ENCODE peak calls at places on chromosomes 11 and 22, in ten cellular contexts. One of them, this sample, is unnamed.

GRCh38 chr11:11500744-11501487 is 120.9 kb downstream of the GALNT18 start:
- DNase-seq in Calu3: peak; percentile 1
- DNase-seq in nephron progenitor cell: no peak
- DNase-seq in PC-3: no peak
- DNase-seq in WERI-Rb-1: no peak
- DNase-seq in fibroblast of pulmonary artery: no peak
- DNase-seq in glutamatergic neuron: no peak
- DNase-seq in AG10803: no peak
- DNase-seq in sigmoid colon: no peak
- DNase-seq in WTC11: peak; percentile 60
- DNase-seq in this sample: no peak

GRCh38 chr11:73333173-73333572 is 25.1 kb downstream of the ARHGEF17 start:
- DNase-seq in sigmoid colon: no peak
- DNase-seq in WERI-Rb-1: no peak
- DNase-seq in glutamatergic neuron: no peak
- DNase-seq in AG10803: no peak
- DNase-seq in fibroblast of pulmonary artery: no peak
- DNase-seq in nephron progenitor cell: no peak
- DNase-seq in WTC11: no peak
- DNase-seq in PC-3: no peak
- DNase-seq in Calu3: no peak
- DNase-seq in this sample: no peak

GRCh38 chr11:12279672-12280108 is 97.7 kb upstream of the PARVA start:
- DNase-seq in nephron progenitor cell: no peak
- DNase-seq in Calu3: no peak
- DNase-seq in PC-3: no peak
- DNase-seq in glutamatergic neuron: no peak
- DNase-seq in WERI-Rb-1: no peak
- DNase-seq in AG10803: no peak
- DNase-seq in fibroblast of pulmonary artery: no peak
- DNase-seq in WTC11: no peak
- DNase-seq in sigmoid colon: no peak
- DNase-seq in this sample: no peak

GRCh38 chr11:44611687-44612437 is 46.4 kb downstream of the CD82 start:
- DNase-seq in glutamatergic neuron: no peak
- DNase-seq in fibroblast of pulmonary artery: no peak
- DNase-seq in WERI-Rb-1: no peak
- DNase-seq in sigmoid colon: no peak
- DNase-seq in AG10803: no peak
- DNase-seq in nephron progenitor cell: no peak
- DNase-seq in PC-3: no peak
- DNase-seq in WTC11: no peak
- DNase-seq in Calu3: no peak
- DNase-seq in this sample: no peak

GRCh38 chr11:102495161-102496042 is 35.1 kb downstream of the MMP7 start:
- DNase-seq in PC-3: peak; percentile 95
- DNase-seq in WERI-Rb-1: peak; percentile 27
- DNase-seq in AG10803: peak; percentile 90
- DNase-seq in sigmoid colon: no peak
- DNase-seq in Calu3: peak; percentile 54
- DNase-seq in fibroblast of pulmonary artery: peak; percentile 94
- DNase-seq in glutamatergic neuron: no peak
- DNase-seq in WTC11: peak; percentile 44
- DNase-seq in nephron progenitor cell: peak; percentile 35
- DNase-seq in this sample: no peak

GRCh38 chr11:8567597-8568198 is 26.3 kb downstream of the STK33 start:
- DNase-seq in glutamatergic neuron: no peak
- DNase-seq in nephron progenitor cell: no peak
- DNase-seq in WERI-Rb-1: no peak
- DNase-seq in Calu3: no peak
- DNase-seq in sigmoid colon: no peak
- DNase-seq in fibroblast of pulmonary artery: no peak
- DNase-seq in AG10803: peak; percentile 3
- DNase-seq in WTC11: no peak
- DNase-seq in PC-3: no peak
- DNase-seq in this sample: no peak

GRCh38 chr22:39024923-39025322 is 4.0 kb downstream of the APOBEC3D start:
- DNase-seq in Calu3: no peak
- DNase-seq in sigmoid colon: no peak
- DNase-seq in AG10803: no peak
- DNase-seq in PC-3: no peak
- DNase-seq in WTC11: no peak
- DNase-seq in fibroblast of pulmonary artery: no peak
- DNase-seq in nephron progenitor cell: no peak
- DNase-seq in glutamatergic neuron: no peak
- DNase-seq in WERI-Rb-1: no peak
- DNase-seq in this sample: no peak

GRCh38 chr11:3341298-3341697 is 37.6 kb downstream of the ZNF195 start:
- DNase-seq in WTC11: peak; percentile 81
- DNase-seq in Calu3: peak; percentile 26
- DNase-seq in nephron progenitor cell: peak; percentile 68
- DNase-seq in glutamatergic neuron: peak; percentile 83
- DNase-seq in WERI-Rb-1: peak; percentile 71
- DNase-seq in sigmoid colon: no peak
- DNase-seq in fibroblast of pulmonary artery: peak; percentile 20
- DNase-seq in AG10803: peak; percentile 8
- DNase-seq in PC-3: peak; percentile 65
- DNase-seq in this sample: no peak

GRCh38 chr11:117638913-117639543 is 158.0 kb downstream of the DSCAML1 start:
- DNase-seq in WTC11: no peak
- DNase-seq in WERI-Rb-1: no peak
- DNase-seq in nephron progenitor cell: no peak
- DNase-seq in sigmoid colon: no peak
- DNase-seq in fibroblast of pulmonary artery: no peak
- DNase-seq in Calu3: no peak
- DNase-seq in PC-3: no peak
- DNase-seq in glutamatergic neuron: peak; percentile 1
- DNase-seq in AG10803: no peak
- DNase-seq in this sample: no peak

GRCh38 chr11:12127206-12127898 is 17.0 kb downstream of the MICAL2 start:
- DNase-seq in sigmoid colon: no peak
- DNase-seq in PC-3: no peak
- DNase-seq in AG10803: no peak
- DNase-seq in WTC11: no peak
- DNase-seq in fibroblast of pulmonary artery: no peak
- DNase-seq in nephron progenitor cell: no peak
- DNase-seq in glutamatergic neuron: no peak
- DNase-seq in WERI-Rb-1: no peak
- DNase-seq in Calu3: no peak
- DNase-seq in this sample: no peak

GRCh38 chr11:68828155-68828931 is 13.4 kb downstream of the CPT1A start:
- DNase-seq in glutamatergic neuron: no peak
- DNase-seq in nephron progenitor cell: no peak
- DNase-seq in WERI-Rb-1: no peak
- DNase-seq in AG10803: no peak
- DNase-seq in Calu3: no peak
- DNase-seq in PC-3: no peak
- DNase-seq in WTC11: no peak
- DNase-seq in sigmoid colon: no peak
- DNase-seq in fibroblast of pulmonary artery: no peak
- DNase-seq in this sample: no peak

GRCh38 chr11:46918087-46918751 is at the start of gene LRP4:
- DNase-seq in AG10803: no peak
- DNase-seq in Calu3: peak; percentile 66
- DNase-seq in PC-3: no peak
- DNase-seq in WERI-Rb-1: peak; percentile 69
- DNase-seq in nephron progenitor cell: peak; percentile 86
- DNase-seq in glutamatergic neuron: peak; percentile 48
- DNase-seq in WTC11: peak; percentile 68
- DNase-seq in sigmoid colon: peak; percentile 68
- DNase-seq in fibroblast of pulmonary artery: no peak
- DNase-seq in this sample: peak; percentile 33

DNA sequence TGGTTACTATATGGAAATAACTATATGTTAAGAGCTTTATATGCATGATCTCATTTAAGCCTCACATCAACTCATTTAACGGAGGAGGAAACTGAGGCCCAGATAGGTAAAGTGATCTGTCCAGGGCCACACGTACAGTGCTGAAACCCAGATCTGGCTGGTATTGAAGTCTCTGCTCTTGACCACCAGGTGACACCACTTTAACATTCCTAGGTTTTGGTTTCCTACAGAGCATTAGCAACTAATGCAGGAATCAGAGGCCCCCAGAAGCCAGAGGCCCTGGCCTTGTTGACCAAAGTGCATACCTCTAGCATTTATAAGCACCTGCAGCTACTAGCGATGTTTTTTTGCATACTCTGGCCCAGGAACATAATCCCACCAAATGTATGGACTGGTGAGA is 12.9 kb upstream of the LIMK2 start:
- DNase-seq in Calu3: no peak
- DNase-seq in WTC11: no peak
- DNase-seq in WERI-Rb-1: no peak
- DNase-seq in glutamatergic neuron: no peak
- DNase-seq in PC-3: no peak
- DNase-seq in AG10803: no peak
- DNase-seq in nephron progenitor cell: no peak
- DNase-seq in sigmoid colon: no peak
- DNase-seq in fibroblast of pulmonary artery: peak; percentile 6
- DNase-seq in this sample: no peak
- TF ChIP-seq CTCF in Calu3: no peak
- TF ChIP-seq CTCF in WTC11: no peak
- TF ChIP-seq CTCF in WERI-Rb-1: peak; percentile 61
- TF ChIP-seq CTCF in glutamatergic neuron: no peak
- TF ChIP-seq CTCF in PC-3: peak; percentile 33
- TF ChIP-seq CTCF in AG10803: peak; percentile 10
- TF ChIP-seq CTCF in nephron progenitor cell: no peak
- TF ChIP-seq CTCF in sigmoid colon: no peak
- TF ChIP-seq CTCF in fibroblast of pulmonary artery: no peak
- TF ChIP-seq CTCF in this sample: no peak

DNA sequence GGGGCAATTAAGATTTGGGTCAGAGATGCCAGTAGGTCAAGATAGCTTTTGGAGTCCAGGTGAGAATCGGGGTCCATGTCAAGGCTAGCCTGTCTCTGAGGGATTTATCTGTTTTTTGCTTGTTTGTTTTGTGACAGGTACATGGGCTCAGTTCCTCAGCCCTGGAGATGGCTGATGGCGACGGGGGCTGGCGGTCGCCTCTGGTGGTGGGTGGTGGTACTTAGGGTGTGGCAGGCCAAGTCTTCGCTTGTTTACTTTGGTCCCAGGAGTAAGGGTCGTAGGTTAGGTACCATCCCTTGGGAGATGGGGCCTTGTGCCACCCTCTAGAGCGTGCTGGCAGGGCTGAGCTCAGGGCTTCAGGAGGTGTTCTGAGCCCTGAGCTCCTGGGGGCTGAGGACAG is 4.7 kb downstream of the SLC25A45 start:
- DNase-seq in Calu3: no peak
- DNase-seq in nephron progenitor cell: no peak
- DNase-seq in PC-3: no peak
- DNase-seq in WTC11: no peak
- DNase-seq in WERI-Rb-1: no peak
- DNase-seq in AG10803: no peak
- DNase-seq in sigmoid colon: no peak
- DNase-seq in glutamatergic neuron: no peak
- DNase-seq in fibroblast of pulmonary artery: no peak
- DNase-seq in this sample: no peak
- TF ChIP-seq CTCF in Calu3: no peak
- TF ChIP-seq CTCF in nephron progenitor cell: no peak
- TF ChIP-seq CTCF in PC-3: no peak
- TF ChIP-seq CTCF in WTC11: no peak
- TF ChIP-seq CTCF in WERI-Rb-1: no peak
- TF ChIP-seq CTCF in AG10803: no peak
- TF ChIP-seq CTCF in sigmoid colon: no peak
- TF ChIP-seq CTCF in glutamatergic neuron: peak; percentile 39
- TF ChIP-seq CTCF in fibroblast of pulmonary artery: no peak
- TF ChIP-seq CTCF in this sample: peak; percentile 41

GRCh38 chr11:35289821-35290220 is 129.5 kb downstream of the SLC1A2 start:
- DNase-seq in Calu3: no peak
- DNase-seq in AG10803: peak; percentile 83
- DNase-seq in sigmoid colon: no peak
- DNase-seq in WTC11: no peak
- DNase-seq in WERI-Rb-1: no peak
- DNase-seq in fibroblast of pulmonary artery: peak; percentile 64
- DNase-seq in PC-3: peak; percentile 40
- DNase-seq in glutamatergic neuron: no peak
- DNase-seq in nephron progenitor cell: no peak
- DNase-seq in this sample: no peak

GRCh38 chr11:35288817-35289541 is 130.4 kb downstream of the SLC1A2 start:
- DNase-seq in fibroblast of pulmonary artery: peak; percentile 75
- DNase-seq in WERI-Rb-1: no peak
- DNase-seq in PC-3: peak; percentile 45
- DNase-seq in sigmoid colon: no peak
- DNase-seq in nephron progenitor cell: no peak
- DNase-seq in Calu3: no peak
- DNase-seq in WTC11: no peak
- DNase-seq in glutamatergic neuron: no peak
- DNase-seq in AG10803: peak; percentile 87
- DNase-seq in this sample: no peak

GRCh38 chr11:35287491-35287890 is 131.9 kb downstream of the SLC1A2 start:
- DNase-seq in WTC11: no peak
- DNase-seq in sigmoid colon: no peak
- DNase-seq in nephron progenitor cell: no peak
- DNase-seq in Calu3: no peak
- DNase-seq in AG10803: peak; percentile 31
- DNase-seq in WERI-Rb-1: no peak
- DNase-seq in PC-3: no peak
- DNase-seq in glutamatergic neuron: no peak
- DNase-seq in fibroblast of pulmonary artery: no peak
- DNase-seq in this sample: no peak

GRCh38 chr11:35286156-35286555 is 133.2 kb downstream of the SLC1A2 start:
- DNase-seq in nephron progenitor cell: no peak
- DNase-seq in sigmoid colon: no peak
- DNase-seq in glutamatergic neuron: no peak
- DNase-seq in WERI-Rb-1: no peak
- DNase-seq in Calu3: no peak
- DNase-seq in WTC11: no peak
- DNase-seq in fibroblast of pulmonary artery: no peak
- DNase-seq in PC-3: no peak
- DNase-seq in AG10803: no peak
- DNase-seq in this sample: no peak

DNA sequence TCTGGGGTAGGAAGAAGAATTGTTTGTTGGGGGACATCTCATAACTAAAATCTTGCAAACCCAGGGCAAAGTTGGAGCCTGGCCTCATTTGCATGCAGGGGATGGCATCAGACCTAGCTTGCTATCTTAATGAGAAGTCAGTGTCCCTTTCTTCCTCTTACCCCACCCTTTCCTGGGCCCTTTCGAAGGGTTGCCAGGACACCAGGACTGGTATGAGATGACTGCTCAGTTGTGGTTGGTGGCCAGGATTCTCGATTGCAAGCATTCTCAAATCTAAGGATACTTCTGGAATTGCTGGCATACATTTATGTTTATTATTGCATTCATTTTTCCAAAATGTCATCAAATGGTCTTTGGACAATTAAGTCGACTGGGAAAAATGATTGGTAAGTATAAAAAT is 131.0 kb downstream of the SLC1A2 start:
- DNase-seq in fibroblast of pulmonary artery: no peak
- DNase-seq in nephron progenitor cell: no peak
- DNase-seq in glutamatergic neuron: no peak
- DNase-seq in Calu3: no peak
- DNase-seq in WERI-Rb-1: no peak
- DNase-seq in AG10803: peak; percentile 46
- DNase-seq in PC-3: no peak
- DNase-seq in WTC11: no peak
- DNase-seq in sigmoid colon: no peak
- DNase-seq in this sample: no peak
- TF ChIP-seq CTCF in fibroblast of pulmonary artery: no peak
- TF ChIP-seq CTCF in nephron progenitor cell: no peak
- TF ChIP-seq CTCF in glutamatergic neuron: no peak
- TF ChIP-seq CTCF in Calu3: no peak
- TF ChIP-seq CTCF in WERI-Rb-1: no peak
- TF ChIP-seq CTCF in AG10803: no peak
- TF ChIP-seq CTCF in PC-3: no peak
- TF ChIP-seq CTCF in WTC11: no peak
- TF ChIP-seq CTCF in sigmoid colon: no peak
- TF ChIP-seq CTCF in this sample: no peak

GRCh38 chr11:33383075-33383919 is 126.1 kb downstream of the HIPK3 start:
- DNase-seq in fibroblast of pulmonary artery: no peak
- DNase-seq in PC-3: no peak
- DNase-seq in sigmoid colon: no peak
- DNase-seq in AG10803: no peak
- DNase-seq in glutamatergic neuron: no peak
- DNase-seq in WERI-Rb-1: no peak
- DNase-seq in WTC11: no peak
- DNase-seq in nephron progenitor cell: no peak
- DNase-seq in Calu3: no peak
- DNase-seq in this sample: no peak
- TF ChIP-seq CTCF in fibroblast of pulmonary artery: no peak
- TF ChIP-seq CTCF in PC-3: no peak
- TF ChIP-seq CTCF in sigmoid colon: no peak
- TF ChIP-seq CTCF in AG10803: no peak
- TF ChIP-seq CTCF in glutamatergic neuron: no peak
- TF ChIP-seq CTCF in WERI-Rb-1: no peak
- TF ChIP-seq CTCF in WTC11: no peak
- TF ChIP-seq CTCF in nephron progenitor cell: no peak
- TF ChIP-seq CTCF in Calu3: no peak
- TF ChIP-seq CTCF in this sample: no peak